ENCODE peak calls at places on chromosomes 12 and 14, in ten cellular contexts. O is AG04450; I is fibroblast of lung; A is CD8-positive, alpha-beta T cell; N is endodermal cell; B is ovary; D is mesendoderm; W is right atrium auricular region; Y is body of pancreas; Q is neural progenitor cell. M is an unnamed sample.

GRCh38 chr12:41606741-41607460 is 418.8 kb downstream of the PDZRN4 start:
- DNase-seq in O (no peak), I (no peak), A (no peak), N (no peak), B (no peak), D (peak; percentile 8), W (no peak), Y (no peak), Q (no peak), M (no peak)

GRCh38 chr12:46627686-46628085 is 198.1 kb downstream of the SLC38A4 start:
- DNase-seq in O (no peak), I (peak; percentile 6), A (no peak), N (no peak), B (no peak), D (peak; percentile 61), W (no peak), Y (no peak), Q (no peak), M (no peak)

GRCh38 chr12:19869413-19869812 is 430.1 kb downstream of the AEBP2 start:
- DNase-seq in O (no peak), I (no peak), A (no peak), N (no peak), B (no peak), D (no peak), W (no peak), Y (no peak), Q (no peak), M (peak; percentile 38)

GRCh38 chr12:93571360-93571853 is 1.1 kb upstream of the SOCS2 start:
- DNase-seq in O (no peak), I (peak; percentile 76), A (peak; percentile 59), N (peak; percentile 99), B (peak; percentile 78), D (peak; percentile 96), W (peak; percentile 75), Y (peak; percentile 62), Q (peak; percentile 80), M (peak; percentile 25)

GRCh38 chr14:75794615-75795038 is 133.6 kb downstream of the TTLL5 start:
- DNase-seq in O (peak; percentile 33), I (peak; percentile 87), A (no peak), N (no peak), B (no peak), D (peak; percentile 14), W (no peak), Y (no peak), Q (no peak), M (no peak)

GRCh38 chr14:50027797-50028196 is 88.6 kb downstream of the VCPKMT start:
- DNase-seq in O (no peak), I (no peak), A (no peak), N (no peak), B (no peak), D (no peak), W (no peak), Y (no peak), Q (no peak), M (no peak)

GRCh38 chr12:7123806-7124519 is 4.7 kb downstream of the RBP5 start:
- DNase-seq in O (no peak), I (no peak), A (no peak), N (no peak), B (no peak), D (no peak), W (no peak), Y (no peak), Q (no peak), M (no peak)

GRCh38 chr12:67792185-67792584 is 143.6 kb downstream of the DYRK2 start:
- DNase-seq in O (no peak), I (no peak), A (no peak), N (no peak), B (no peak), D (no peak), W (no peak), Y (peak; percentile 94), Q (peak; percentile 17), M (no peak)

GRCh38 chr14:54566152-54566409 is 847 bp upstream of the SAMD4A start:
- DNase-seq in O (no peak), I (no peak), A (no peak), N (no peak), B (no peak), D (no peak), W (no peak), Y (no peak), Q (no peak), M (no peak)

GRCh38 chr12:112750971-112751370 is 40.6 kb upstream of the RPH3A start:
- DNase-seq in O (no peak), I (no peak), A (no peak), N (no peak), B (no peak), D (no peak), W (no peak), Y (no peak), Q (no peak), M (no peak)

GRCh38 chr12:64671682-64672081 is 61.4 kb downstream of the RASSF3 start:
- DNase-seq in O (no peak), I (no peak), A (no peak), N (no peak), B (no peak), D (no peak), W (no peak), Y (no peak), Q (no peak), M (no peak)

DNA sequence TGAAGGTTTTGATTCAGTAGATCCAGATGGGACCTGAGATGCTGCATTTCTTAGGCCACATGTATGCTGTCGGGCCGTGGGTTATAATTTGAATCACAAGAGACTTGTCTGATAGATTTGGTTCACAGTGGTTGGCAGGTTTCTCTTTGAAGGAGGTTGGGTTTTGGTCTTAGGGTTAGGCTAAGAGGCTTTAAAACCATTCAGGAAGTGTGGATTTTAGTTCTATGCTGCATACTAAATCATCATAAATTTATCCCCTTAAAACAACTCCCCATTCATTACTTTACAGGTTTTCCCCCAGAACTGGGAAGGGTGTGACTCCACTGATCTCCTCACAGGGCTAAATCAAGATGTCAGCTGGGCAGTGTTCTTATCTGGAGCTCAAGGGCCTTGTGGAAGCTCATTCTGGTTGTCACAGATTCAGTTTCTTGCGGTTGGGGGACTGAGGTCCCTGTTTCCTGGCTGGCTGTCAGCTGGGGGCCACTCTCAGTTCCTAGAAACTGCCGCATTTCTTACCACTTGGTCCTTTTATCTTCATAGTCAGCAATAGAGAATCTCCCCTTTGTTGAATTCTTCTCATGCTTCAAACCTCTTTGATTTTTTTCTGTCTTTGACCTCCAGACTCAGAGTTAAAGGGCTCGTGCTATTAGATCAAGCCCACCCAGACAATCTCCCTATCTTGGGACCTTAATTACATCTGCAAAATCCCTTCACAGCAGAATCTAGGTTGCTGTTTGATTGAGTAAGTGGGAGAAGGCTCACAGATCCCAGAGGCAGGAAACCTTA is 20.6 kb upstream of the PCNX1 start:
- DNase-seq in O (no peak), I (no peak), A (peak; percentile 35), N (no peak), B (no peak), D (peak; percentile 46), W (no peak), Y (peak; percentile 39), Q (no peak), M (no peak)
- H3K27ac ChIP-seq in O (peak overlapping the region; percentile 54), I (no peak overlapping the region), A (no peak overlapping the region), N (no peak overlapping the region), B (no peak overlapping the region), D (no peak overlapping the region), W (no peak overlapping the region), Y (no peak overlapping the region), Q (no peak overlapping the region), M (no peak overlapping the region)

GRCh38 chr14:99348816-99349609 is 77.0 kb upstream of the BCL11B start:
- DNase-seq in O (no peak), I (no peak), A (no peak), N (no peak), B (no peak), D (no peak), W (no peak), Y (peak; percentile 71), Q (no peak), M (no peak)

GRCh38 chr14:99349721-99350495 is 77.9 kb upstream of the BCL11B start:
- DNase-seq in O (no peak), I (no peak), A (no peak), N (no peak), B (no peak), D (no peak), W (no peak), Y (no peak), Q (no peak), M (no peak)

GRCh38 chr14:99345472-99345871 is 73.5 kb upstream of the BCL11B start:
- DNase-seq in O (no peak), I (no peak), A (no peak), N (no peak), B (no peak), D (no peak), W (no peak), Y (no peak), Q (no peak), M (no peak)

GRCh38 chr14:99346470-99347080 is 74.6 kb upstream of the BCL11B start:
- DNase-seq in O (no peak), I (no peak), A (no peak), N (no peak), B (no peak), D (no peak), W (no peak), Y (peak; percentile 36), Q (no peak), M (no peak)

GRCh38 chr14:99347561-99347960 is 75.6 kb upstream of the BCL11B start:
- DNase-seq in O (no peak), I (no peak), A (no peak), N (peak; percentile 33), B (no peak), D (no peak), W (no peak), Y (no peak), Q (no peak), M (no peak)
- H3K4me3 ChIP-seq in O (no peak overlapping the region), I (no peak overlapping the region), A (no peak overlapping the region), N (no peak overlapping the region), B (no peak overlapping the region), D (no peak overlapping the region), W (no peak overlapping the region), Y (no peak overlapping the region), Q (no peak overlapping the region), M (no peak overlapping the region)

DNA sequence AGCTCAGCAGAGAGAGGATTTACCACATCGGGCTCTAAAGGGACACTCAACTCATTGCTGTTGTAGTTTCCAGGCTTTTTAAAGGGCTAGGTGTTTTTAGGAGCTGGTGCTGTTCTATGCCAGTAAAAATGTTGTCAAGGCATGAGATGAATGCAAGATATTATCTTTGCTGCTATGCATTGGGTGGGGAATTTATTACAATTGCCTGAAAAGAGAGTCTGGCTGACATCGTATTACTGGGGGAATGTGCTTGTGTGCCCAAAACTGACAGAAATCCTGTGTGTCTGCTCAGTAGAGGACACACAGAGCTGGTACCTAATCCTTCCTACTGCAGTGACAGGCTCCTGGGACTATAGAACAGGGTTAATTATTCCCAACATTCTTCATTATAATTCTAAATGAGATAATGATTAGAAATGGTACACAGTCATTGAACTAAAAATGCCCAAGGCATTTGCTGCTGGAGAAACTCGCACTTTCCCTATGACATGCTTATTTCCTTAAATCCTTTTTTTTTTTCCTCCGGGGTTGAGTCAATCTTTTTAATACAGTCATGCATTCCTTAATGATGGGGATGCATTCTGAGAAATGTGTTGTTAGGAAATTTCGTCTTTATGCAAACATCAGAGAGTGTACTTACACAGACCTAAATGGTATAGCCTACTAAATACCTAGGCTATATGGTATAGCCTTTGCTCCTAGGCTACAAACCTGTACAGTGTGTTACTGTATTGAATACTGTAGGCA is 30.0 kb upstream of the DACT1 start:
- DNase-seq in O (peak; percentile 42), I (peak; percentile 29), A (no peak), N (no peak), B (no peak), D (no peak), W (no peak), Y (no peak), Q (no peak), M (no peak)
- H3K27me3 ChIP-seq in O (no peaks in the 10 kb centered on the region), I (no peaks in the 10 kb centered on the region), A (no peaks in the 10 kb centered on the region), N (no peaks in the 10 kb centered on the region), B (no peaks in the 10 kb centered on the region), D (no peaks in the 10 kb centered on the region), W (no peaks in the 10 kb centered on the region), Y (no peaks in the 10 kb centered on the region), Q (no peaks in the 10 kb centered on the region), M (no peaks in the 10 kb centered on the region)

GRCh38 chr14:55744321-55744720 is 164.3 kb downstream of the KTN1 start:
- DNase-seq in O (no peak), I (no peak), A (no peak), N (no peak), B (no peak), D (no peak), W (no peak), Y (no peak), Q (no peak), M (no peak)
- H3K27ac ChIP-seq in O (no peak overlapping the region), I (no peak overlapping the region), A (no peak overlapping the region), N (no peak overlapping the region), B (no peak overlapping the region), D (no peak overlapping the region), W (no peak overlapping the region), Y (no peak overlapping the region), Q (no peak overlapping the region), M (no peak overlapping the region)